ENCODE peak calls at places on chromosomes 3 and 15, in seven cellular contexts. G, A, N, Q, U, M and W are unnamed samples. For H3K4me1, the result is how much of the 10 kb centered on the place peaks cover.

GRCh38 chr15:86915811-86916331 is 836.2 kb downstream of the AGBL1 start:
- DNase-seq in G (no peak), A (peak), N (no peak), Q (peak), U (peak), M (no peak), W (no peak)

GRCh38 chr3:125054436-125055164 is 1.2 kb downstream of the HEG1 start:
- DNase-seq in G (no peak), A (peak), N (no peak), Q (peak), U (peak), M (no peak), W (no peak)

GRCh38 chr3:111069974-111070751 is 1.5 kb upstream of the NECTIN3 start:
- DNase-seq in G (no peak), A (no peak), N (peak), Q (peak), U (no peak), M (no peak), W (peak)

GRCh38 chr15:90603893-90604292 is 74.2 kb downstream of the CRTC3 start:
- DNase-seq in G (no peak), A (peak), N (no peak), Q (no peak), U (no peak), M (peak), W (no peak)

GRCh38 chr15:70271422-70272088 is 173.8 kb upstream of the TLE3 start:
- DNase-seq in G (no peak), A (peak), N (no peak), Q (peak), U (peak), M (no peak), W (no peak)

GRCh38 chr3:127889461-127889863 is 25.6 kb upstream of the KBTBD12 start:
- DNase-seq in G (no peak), A (no peak), N (no peak), Q (peak), U (peak), M (no peak), W (no peak)

GRCh38 chr3:169091196-169091595 is 572.3 kb downstream of the MECOM start:
- DNase-seq in G (no peak), A (no peak), N (no peak), Q (peak), U (peak), M (no peak), W (no peak)

GRCh38 chr15:80514071-80514780 is 110.0 kb downstream of the ARNT2 start:
- DNase-seq in G (no peak), A (no peak), N (no peak), Q (peak), U (peak), M (no peak), W (no peak)

GRCh38 chr3:148727242-148727641 is 29.5 kb downstream of the AGTR1 start:
- DNase-seq in G (no peak), A (peak), N (no peak), Q (no peak), U (no peak), M (no peak), W (no peak)

GRCh38 chr3:103730744-103731143 is 1295.9 kb downstream of the ZPLD1 start:
- DNase-seq in G (no peak), A (no peak), N (no peak), Q (no peak), U (no peak), M (no peak), W (no peak)

GRCh38 chr3:10935846-10936631 is 56.5 kb upstream of the SLC6A1 start:
- DNase-seq in G (peak), A (no peak), N (no peak), Q (no peak), U (no peak), M (no peak), W (peak)

GRCh38 chr3:66633982-66634381 is 133.2 kb upstream of the LRIG1 start:
- DNase-seq in G (no peak), A (no peak), N (no peak), Q (no peak), U (no peak), M (no peak), W (no peak)

GRCh38 chr15:74888716-74889115 is 1.1 kb upstream of the MPI start:
- DNase-seq in G (no peak), A (no peak), N (peak), Q (no peak), U (no peak), M (no peak), W (no peak)

DNA sequence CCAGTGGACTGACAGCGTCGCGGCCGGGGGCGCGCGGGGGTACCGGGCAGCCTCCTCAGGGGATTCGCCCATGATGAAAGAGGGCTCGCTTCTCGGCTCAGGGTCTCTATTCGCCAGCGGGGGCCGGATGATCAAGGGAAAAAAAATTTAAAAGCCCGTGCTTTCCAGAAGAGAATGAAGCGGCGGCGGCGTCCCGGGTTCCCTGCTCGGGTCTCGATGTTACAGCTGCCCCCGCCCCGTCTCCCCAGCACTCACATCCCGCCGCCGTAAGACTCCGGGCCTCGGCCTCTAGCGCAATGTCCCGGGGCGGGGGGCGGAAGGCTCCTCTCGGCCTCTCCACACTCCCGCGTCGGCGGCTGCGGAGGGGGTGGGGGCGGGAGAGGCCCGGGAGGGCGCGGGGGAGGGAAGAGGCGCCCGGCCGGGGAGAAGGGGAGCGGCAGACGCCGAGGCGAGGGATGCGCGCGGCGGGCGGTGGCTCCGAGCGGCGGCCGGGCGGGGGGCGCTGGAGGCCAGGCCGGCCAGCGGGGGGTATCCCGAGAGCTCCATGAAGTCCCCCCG is 4.4 kb downstream of the PTH1R start:
- DNase-seq in G (no peak), A (no peak), N (no peak), Q (no peak), U (no peak), M (no peak), W (no peak)
- H3K4me3 ChIP-seq in G (peak), A (peak), N (peak), Q (peak), U (no peak), M (peak), W (peak)

GRCh38 chr3:159795776-159796175 is 192.9 kb upstream of the IL12A start:
- DNase-seq in G (no peak), A (no peak), N (no peak), Q (peak), U (no peak), M (no peak), W (no peak)
- H3K4me1 ChIP-seq in G (under half), A (under half), N (under half), Q (under half), U (under half), M (under half), W (under half)

GRCh38 chr15:84601555-84601838 is 688 bp downstream of the ZSCAN2 start:
- DNase-seq in G (no peak), A (no peak), N (no peak), Q (no peak), U (no peak), M (no peak), W (no peak)

GRCh38 chr15:84605225-84605882 is 4.5 kb downstream of the ZSCAN2 start:
- DNase-seq in G (no peak), A (no peak), N (no peak), Q (no peak), U (no peak), M (no peak), W (no peak)

GRCh38 chr15:84603630-84604379 is 3.0 kb downstream of the ZSCAN2 start:
- DNase-seq in G (no peak), A (no peak), N (no peak), Q (no peak), U (no peak), M (no peak), W (no peak)

GRCh38 chr15:84606653-84607120 is 5.9 kb downstream of the ZSCAN2 start:
- DNase-seq in G (no peak), A (no peak), N (no peak), Q (no peak), U (no peak), M (no peak), W (no peak)

DNA sequence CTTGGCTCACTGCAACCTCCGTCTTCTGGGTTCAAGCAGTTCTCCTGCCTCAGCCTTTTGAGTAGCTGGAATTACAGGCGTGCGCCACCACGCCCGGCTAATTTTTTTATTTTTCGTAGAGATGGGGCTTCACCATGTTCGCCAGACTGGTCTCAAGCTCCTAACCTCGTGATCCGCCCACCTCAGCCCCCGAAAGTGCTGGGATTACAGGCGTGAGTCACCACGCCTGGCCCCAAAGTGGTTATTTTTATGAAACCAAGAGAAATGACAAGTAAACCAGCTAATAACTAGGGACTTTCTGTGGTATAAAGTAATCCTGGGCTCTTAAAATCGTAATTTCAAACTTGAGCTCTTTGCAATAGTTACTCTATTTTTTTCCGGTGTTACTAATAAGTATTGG is 4.0 kb downstream of the ZSCAN2 start:
- DNase-seq in G (no peak), A (no peak), N (no peak), Q (peak), U (no peak), M (no peak), W (no peak)
- H3K27ac ChIP-seq in G (no peak), A (no peak), N (no peak), Q (no peak), U (no peak), M (no peak), W (no peak)

DNA sequence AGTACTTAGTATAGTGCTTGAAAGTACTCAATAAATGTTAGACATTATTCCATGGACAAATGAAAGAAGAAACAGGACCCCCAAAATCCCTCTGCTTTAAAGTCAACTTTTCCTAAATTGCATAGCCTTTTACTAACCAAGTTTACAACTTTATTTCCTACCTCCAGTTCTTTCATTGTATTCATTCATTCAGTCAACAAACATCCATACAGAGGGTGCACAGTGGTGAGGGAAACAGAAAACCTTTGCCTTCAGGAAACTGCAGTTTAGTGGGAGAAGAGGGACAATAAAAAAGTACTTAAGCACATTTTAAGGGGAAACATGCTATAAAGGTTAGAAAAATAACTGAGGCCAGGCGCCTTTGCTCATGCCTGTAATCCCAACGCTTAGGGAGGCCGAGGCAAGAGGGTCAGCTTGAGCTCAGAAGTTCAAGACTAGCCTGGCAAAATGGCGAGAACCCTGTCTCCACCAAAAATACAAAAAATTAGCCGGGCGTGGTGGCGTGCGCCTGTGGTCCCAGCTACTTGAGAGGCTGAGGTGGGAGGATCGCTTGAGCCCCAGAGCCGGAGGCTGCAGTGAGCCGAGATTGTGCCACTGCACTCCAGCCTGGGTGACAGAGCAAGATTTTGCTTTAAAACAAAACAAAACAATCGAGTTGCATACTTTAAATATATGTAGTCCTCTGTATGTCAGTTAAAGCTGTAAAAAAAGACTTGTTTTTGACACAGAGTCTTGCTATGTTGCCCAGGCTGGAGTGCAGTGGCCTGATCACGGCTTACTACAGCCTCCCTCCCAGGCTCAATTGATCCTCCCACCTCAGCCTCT is 1.1 kb upstream of the DENND4A start:
- DNase-seq in G (no peak), A (no peak), N (no peak), Q (no peak), U (no peak), M (no peak), W (no peak)
- H3K4me3 ChIP-seq in G (peak), A (peak), N (peak), Q (peak), U (peak), M (peak), W (peak)

DNA sequence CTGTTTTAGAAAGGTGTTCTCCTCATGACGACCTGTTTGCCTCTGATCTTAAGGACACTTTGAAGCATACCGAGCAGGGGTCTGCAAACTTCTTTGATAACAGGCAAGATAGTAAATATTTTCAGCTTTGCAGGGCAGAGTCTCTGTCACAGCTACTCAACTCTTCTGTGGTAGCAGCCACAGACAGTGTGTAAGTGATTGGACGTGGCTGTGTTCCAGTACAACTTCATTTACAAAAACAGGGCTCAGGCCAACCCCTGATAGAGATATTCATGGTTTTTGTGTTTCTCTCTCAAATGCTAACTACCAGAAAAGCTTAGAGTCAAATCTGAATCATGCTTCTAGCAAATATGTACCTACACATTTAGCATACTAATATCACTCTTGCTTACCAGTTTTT is 51.5 kb downstream of the TGFBR2 start:
- DNase-seq in G (no peak), A (no peak), N (no peak), Q (peak), U (no peak), M (no peak), W (no peak)
- H3K4me1 ChIP-seq in G (half or more), A (half or more), N (under half), Q (half or more), U (half or more), M (half or more), W (under half)